ENCODE peak calls at places on chromosomes 4 and X, in eight cellular contexts. One of them, this sample, is unnamed.

GRCh38 chr4:107258359-107258758 is 222.2 kb upstream of the DKK2 start:
- DNase-seq in fibroblast of the aortic adventitia: peak
- DNase-seq in lower lobe of right lung: no peak
- DNase-seq in endothelial cell: no peak
- DNase-seq in nephron progenitor cell: no peak
- DNase-seq in BJ: no peak
- DNase-seq in progenitor cell of endocrine pancreas: no peak
- DNase-seq in AG10803: peak
- DNase-seq in this sample: no peak

GRCh38 chr4:38762560-38762959 is 20.2 kb downstream of the TLR10 start:
- DNase-seq in lower lobe of right lung: no peak
- DNase-seq in fibroblast of the aortic adventitia: no peak
- DNase-seq in progenitor cell of endocrine pancreas: no peak
- DNase-seq in AG10803: no peak
- DNase-seq in nephron progenitor cell: no peak
- DNase-seq in BJ: no peak
- DNase-seq in endothelial cell: no peak
- DNase-seq in this sample: no peak

GRCh38 chrX:8864151-8864550 is 63.0 kb upstream of the FAM9A start:
- DNase-seq in progenitor cell of endocrine pancreas: no peak
- DNase-seq in endothelial cell: peak
- DNase-seq in lower lobe of right lung: no peak
- DNase-seq in BJ: no peak
- DNase-seq in AG10803: no peak
- DNase-seq in fibroblast of the aortic adventitia: no peak
- DNase-seq in nephron progenitor cell: peak
- DNase-seq in this sample: no peak

GRCh38 chrX:126697091-126697490 is 122.4 kb upstream of the PRR32 start:
- DNase-seq in nephron progenitor cell: no peak
- DNase-seq in progenitor cell of endocrine pancreas: no peak
- DNase-seq in AG10803: no peak
- DNase-seq in fibroblast of the aortic adventitia: no peak
- DNase-seq in lower lobe of right lung: no peak
- DNase-seq in endothelial cell: no peak
- DNase-seq in BJ: no peak
- DNase-seq in this sample: no peak

GRCh38 chr4:20253272-20253798 is 1.6 kb downstream of the SLIT2 start:
- DNase-seq in BJ: no peak
- DNase-seq in fibroblast of the aortic adventitia: no peak
- DNase-seq in progenitor cell of endocrine pancreas: no peak
- DNase-seq in lower lobe of right lung: no peak
- DNase-seq in nephron progenitor cell: peak
- DNase-seq in endothelial cell: no peak
- DNase-seq in AG10803: no peak
- DNase-seq in this sample: no peak

GRCh38 chrX:6558979-6559378 is 24.1 kb upstream of the VCX3A start:
- DNase-seq in fibroblast of the aortic adventitia: no peak
- DNase-seq in AG10803: no peak
- DNase-seq in endothelial cell: no peak
- DNase-seq in lower lobe of right lung: no peak
- DNase-seq in BJ: no peak
- DNase-seq in progenitor cell of endocrine pancreas: no peak
- DNase-seq in nephron progenitor cell: no peak
- DNase-seq in this sample: no peak

GRCh38 chrX:15301924-15302323 is 13.5 kb downstream of the ASB11 start:
- DNase-seq in AG10803: peak
- DNase-seq in BJ: no peak
- DNase-seq in nephron progenitor cell: no peak
- DNase-seq in fibroblast of the aortic adventitia: peak
- DNase-seq in endothelial cell: no peak
- DNase-seq in progenitor cell of endocrine pancreas: no peak
- DNase-seq in lower lobe of right lung: peak
- DNase-seq in this sample: no peak

GRCh38 chrX:103276581-103277002 is at the start of gene TCEAL5:
- DNase-seq in AG10803: no peak
- DNase-seq in endothelial cell: peak
- DNase-seq in nephron progenitor cell: no peak
- DNase-seq in lower lobe of right lung: no peak
- DNase-seq in BJ: no peak
- DNase-seq in fibroblast of the aortic adventitia: no peak
- DNase-seq in progenitor cell of endocrine pancreas: no peak
- DNase-seq in this sample: no peak

GRCh38 chr4:76210502-76210901 is 3.1 kb downstream of the SCARB2 start:
- DNase-seq in AG10803: no peak
- DNase-seq in progenitor cell of endocrine pancreas: no peak
- DNase-seq in BJ: no peak
- DNase-seq in lower lobe of right lung: no peak
- DNase-seq in fibroblast of the aortic adventitia: peak
- DNase-seq in nephron progenitor cell: no peak
- DNase-seq in endothelial cell: no peak
- DNase-seq in this sample: no peak

GRCh38 chr4:76737180-76737579 is 160.8 kb downstream of the SOWAHB start:
- DNase-seq in progenitor cell of endocrine pancreas: no peak
- DNase-seq in nephron progenitor cell: no peak
- DNase-seq in AG10803: peak
- DNase-seq in BJ: no peak
- DNase-seq in fibroblast of the aortic adventitia: no peak
- DNase-seq in endothelial cell: no peak
- DNase-seq in lower lobe of right lung: no peak
- DNase-seq in this sample: no peak

GRCh38 chr4:48329976-48330375 is 11.4 kb upstream of the SLAIN2 start:
- DNase-seq in progenitor cell of endocrine pancreas: no peak
- DNase-seq in AG10803: peak
- DNase-seq in lower lobe of right lung: no peak
- DNase-seq in fibroblast of the aortic adventitia: peak
- DNase-seq in endothelial cell: no peak
- DNase-seq in BJ: peak
- DNase-seq in nephron progenitor cell: no peak
- DNase-seq in this sample: no peak

GRCh38 chrX:118221257-118221656 is 104.6 kb upstream of the KLHL13 start:
- DNase-seq in progenitor cell of endocrine pancreas: no peak
- DNase-seq in nephron progenitor cell: no peak
- DNase-seq in lower lobe of right lung: no peak
- DNase-seq in fibroblast of the aortic adventitia: no peak
- DNase-seq in AG10803: no peak
- DNase-seq in BJ: no peak
- DNase-seq in endothelial cell: no peak
- DNase-seq in this sample: no peak

GRCh38 chr4:182434720-182435119 is 191.5 kb downstream of the TENM3 start:
- DNase-seq in fibroblast of the aortic adventitia: no peak
- DNase-seq in nephron progenitor cell: no peak
- DNase-seq in lower lobe of right lung: no peak
- DNase-seq in endothelial cell: no peak
- DNase-seq in progenitor cell of endocrine pancreas: no peak
- DNase-seq in BJ: no peak
- DNase-seq in AG10803: no peak
- DNase-seq in this sample: no peak

GRCh38 chr4:173958445-173958844 is 325.0 kb downstream of the FBXO8 start:
- DNase-seq in progenitor cell of endocrine pancreas: no peak
- DNase-seq in endothelial cell: no peak
- DNase-seq in BJ: no peak
- DNase-seq in fibroblast of the aortic adventitia: peak
- DNase-seq in AG10803: peak
- DNase-seq in nephron progenitor cell: no peak
- DNase-seq in lower lobe of right lung: no peak
- DNase-seq in this sample: no peak

GRCh38 chrX:31962256-31962655 is 890.4 kb upstream of the FTHL17 start:
- DNase-seq in AG10803: no peak
- DNase-seq in endothelial cell: no peak
- DNase-seq in BJ: no peak
- DNase-seq in nephron progenitor cell: no peak
- DNase-seq in fibroblast of the aortic adventitia: no peak
- DNase-seq in progenitor cell of endocrine pancreas: no peak
- DNase-seq in lower lobe of right lung: no peak
- DNase-seq in this sample: no peak

GRCh38 chr4:75995727-75996126 is 5.0 kb upstream of the SDAD1 start:
- DNase-seq in nephron progenitor cell: peak
- DNase-seq in lower lobe of right lung: no peak
- DNase-seq in progenitor cell of endocrine pancreas: no peak
- DNase-seq in BJ: no peak
- DNase-seq in endothelial cell: no peak
- DNase-seq in AG10803: peak
- DNase-seq in fibroblast of the aortic adventitia: peak
- DNase-seq in this sample: no peak

GRCh38 chrX:119427024-119427794 is 28.1 kb downstream of the SLC25A43 start:
- DNase-seq in AG10803: peak
- DNase-seq in endothelial cell: no peak
- DNase-seq in BJ: no peak
- DNase-seq in nephron progenitor cell: no peak
- DNase-seq in progenitor cell of endocrine pancreas: no peak
- DNase-seq in fibroblast of the aortic adventitia: no peak
- DNase-seq in lower lobe of right lung: no peak
- DNase-seq in this sample: no peak

GRCh38 chrX:121671649-121672048 is 624.2 kb downstream of the GLUD2 start:
- DNase-seq in fibroblast of the aortic adventitia: no peak
- DNase-seq in BJ: no peak
- DNase-seq in progenitor cell of endocrine pancreas: no peak
- DNase-seq in nephron progenitor cell: no peak
- DNase-seq in AG10803: no peak
- DNase-seq in lower lobe of right lung: no peak
- DNase-seq in endothelial cell: no peak
- DNase-seq in this sample: no peak

GRCh38 chr4:68476191-68476590 is 28.9 kb downstream of the TMPRSS11E start:
- DNase-seq in BJ: peak
- DNase-seq in progenitor cell of endocrine pancreas: no peak
- DNase-seq in lower lobe of right lung: no peak
- DNase-seq in AG10803: peak
- DNase-seq in endothelial cell: no peak
- DNase-seq in fibroblast of the aortic adventitia: peak
- DNase-seq in nephron progenitor cell: no peak
- DNase-seq in this sample: no peak

GRCh38 chrX:57453901-57454300 is 137.9 kb upstream of the ZXDB start:
- DNase-seq in progenitor cell of endocrine pancreas: no peak
- DNase-seq in lower lobe of right lung: no peak
- DNase-seq in fibroblast of the aortic adventitia: peak
- DNase-seq in AG10803: peak
- DNase-seq in BJ: no peak
- DNase-seq in nephron progenitor cell: no peak
- DNase-seq in endothelial cell: peak
- DNase-seq in this sample: no peak

DNA sequence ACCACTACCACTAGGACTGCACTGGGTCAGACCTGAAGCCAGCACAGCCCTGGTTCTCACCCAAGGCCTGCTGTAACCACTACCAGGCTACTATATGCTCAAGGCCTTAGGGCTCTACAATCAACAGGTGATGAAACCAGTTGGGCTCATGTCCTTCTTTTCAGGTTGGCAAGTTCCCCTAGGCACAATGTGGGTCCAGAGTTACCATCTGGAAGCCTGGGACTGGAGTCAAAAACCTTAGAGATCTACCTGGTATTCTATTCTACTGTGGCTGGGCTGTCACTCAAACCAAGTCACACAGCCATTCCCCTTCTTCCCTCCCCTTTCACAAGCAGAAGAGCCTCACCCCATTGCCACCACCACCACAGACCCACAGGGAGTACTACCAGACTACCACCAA is 175.6 kb downstream of the RELL1 start:
- DNase-seq in BJ: no peak
- DNase-seq in endothelial cell: no peak
- DNase-seq in nephron progenitor cell: no peak
- DNase-seq in lower lobe of right lung: no peak
- DNase-seq in AG10803: no peak
- DNase-seq in progenitor cell of endocrine pancreas: no peak
- DNase-seq in fibroblast of the aortic adventitia: no peak
- DNase-seq in this sample: no peak
- TF ChIP-seq CTCF in BJ: no peak
- TF ChIP-seq CTCF in endothelial cell: no peak
- TF ChIP-seq CTCF in nephron progenitor cell: no peak
- TF ChIP-seq CTCF in lower lobe of right lung: no peak
- TF ChIP-seq CTCF in AG10803: no peak
- TF ChIP-seq CTCF in progenitor cell of endocrine pancreas: no peak
- TF ChIP-seq CTCF in fibroblast of the aortic adventitia: no peak
- TF ChIP-seq CTCF in this sample: no peak

GRCh38 chr4:166169111-166169510 is 296.1 kb downstream of the TLL1 start:
- DNase-seq in AG10803: no peak
- DNase-seq in endothelial cell: peak
- DNase-seq in nephron progenitor cell: peak
- DNase-seq in fibroblast of the aortic adventitia: peak
- DNase-seq in progenitor cell of endocrine pancreas: no peak
- DNase-seq in BJ: no peak
- DNase-seq in lower lobe of right lung: no peak
- DNase-seq in this sample: peak
- TF ChIP-seq CTCF in AG10803: peak
- TF ChIP-seq CTCF in endothelial cell: no peak
- TF ChIP-seq CTCF in nephron progenitor cell: no peak
- TF ChIP-seq CTCF in fibroblast of the aortic adventitia: peak
- TF ChIP-seq CTCF in progenitor cell of endocrine pancreas: peak
- TF ChIP-seq CTCF in BJ: peak
- TF ChIP-seq CTCF in lower lobe of right lung: no peak
- TF ChIP-seq CTCF in this sample: peak

DNA sequence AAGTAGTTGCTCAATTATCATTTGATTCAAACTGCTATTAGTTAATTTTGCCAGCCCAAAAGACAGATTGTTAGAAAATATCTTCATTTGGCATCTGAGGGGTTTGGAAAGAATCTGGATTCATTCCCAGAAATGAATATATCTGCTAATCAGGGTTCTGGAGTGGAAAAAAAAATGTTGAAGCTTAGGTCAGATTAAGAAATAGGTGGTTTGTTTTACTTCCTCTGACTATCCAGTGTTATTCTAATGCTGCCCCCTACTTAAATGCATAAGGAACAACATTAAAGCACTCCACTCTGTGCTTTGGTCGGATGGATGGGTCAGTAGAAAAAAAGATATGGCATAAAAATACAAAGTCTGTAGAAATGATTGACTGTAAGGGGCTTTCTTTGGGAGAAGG is 89.0 kb downstream of the LUZP4 start:
- DNase-seq in nephron progenitor cell: no peak
- DNase-seq in endothelial cell: no peak
- DNase-seq in fibroblast of the aortic adventitia: peak
- DNase-seq in AG10803: peak
- DNase-seq in BJ: no peak
- DNase-seq in progenitor cell of endocrine pancreas: no peak
- DNase-seq in lower lobe of right lung: no peak
- DNase-seq in this sample: no peak
- TF ChIP-seq CTCF in nephron progenitor cell: no peak
- TF ChIP-seq CTCF in endothelial cell: no peak
- TF ChIP-seq CTCF in fibroblast of the aortic adventitia: no peak
- TF ChIP-seq CTCF in AG10803: peak
- TF ChIP-seq CTCF in BJ: no peak
- TF ChIP-seq CTCF in progenitor cell of endocrine pancreas: no peak
- TF ChIP-seq CTCF in lower lobe of right lung: no peak
- TF ChIP-seq CTCF in this sample: no peak

DNA sequence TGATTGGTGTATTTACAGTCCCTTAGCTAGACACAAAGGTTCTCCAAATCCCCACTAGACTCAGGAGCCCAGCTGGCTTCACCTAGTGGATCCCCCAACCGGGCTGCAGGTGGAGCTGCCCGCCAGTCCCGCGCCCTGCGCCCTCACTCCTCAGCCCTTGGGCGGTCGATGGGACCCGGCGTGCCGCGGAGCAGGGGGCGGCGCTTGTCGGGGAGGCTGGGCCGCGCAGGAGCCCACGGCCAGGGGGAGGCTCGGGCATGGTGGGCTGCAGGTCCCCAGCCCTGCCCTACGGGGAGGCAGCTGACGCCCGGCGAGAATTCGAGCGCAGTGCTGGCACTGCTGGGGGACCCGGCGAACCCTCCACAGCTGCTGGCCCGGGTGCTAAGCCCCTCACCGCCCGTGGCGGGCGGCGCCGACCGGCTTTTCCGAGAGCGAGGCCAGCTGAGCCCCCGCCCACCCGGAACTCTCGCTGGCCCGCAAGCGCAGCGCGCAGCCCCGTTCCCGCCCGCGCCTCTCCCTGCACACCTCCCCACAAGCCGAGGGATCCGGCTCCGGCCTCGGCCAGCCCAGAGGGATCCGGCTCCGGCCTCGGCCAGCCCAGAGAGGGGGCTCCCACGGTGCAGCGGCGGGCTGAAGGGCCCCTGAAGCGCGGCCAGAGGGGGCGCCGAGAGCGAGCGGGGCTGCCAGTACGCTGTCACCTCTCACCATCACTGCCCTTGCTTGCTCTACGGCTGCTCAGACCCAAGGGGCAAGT is 39.4 kb downstream of the WFS1 start:
- DNase-seq in lower lobe of right lung: no peak
- DNase-seq in nephron progenitor cell: peak
- DNase-seq in fibroblast of the aortic adventitia: no peak
- DNase-seq in progenitor cell of endocrine pancreas: peak
- DNase-seq in AG10803: no peak
- DNase-seq in endothelial cell: peak
- DNase-seq in BJ: no peak
- DNase-seq in this sample: peak
- TF ChIP-seq CTCF in lower lobe of right lung: peak
- TF ChIP-seq CTCF in nephron progenitor cell: no peak
- TF ChIP-seq CTCF in fibroblast of the aortic adventitia: no peak
- TF ChIP-seq CTCF in progenitor cell of endocrine pancreas: peak
- TF ChIP-seq CTCF in AG10803: no peak
- TF ChIP-seq CTCF in endothelial cell: no peak
- TF ChIP-seq CTCF in BJ: no peak
- TF ChIP-seq CTCF in this sample: peak